ENCODE peak calls at places on chromosomes 16 and 17, in five cellular contexts. S is PC-3; Q is stomach; P is naive thymus-derived CD4-positive, alpha-beta T cell; J is effector memory CD4-positive, alpha-beta T cell. F is an unnamed sample.

GRCh38 chr17:78748730-78749317 is 33.2 kb downstream of the CYTH1 start:
- DNase-seq in J (peak; percentile 67), P (peak; percentile 93), S (peak; percentile 58), Q (peak; percentile 62), F (peak; percentile 77)

GRCh38 chr17:17236295-17237025 is 508 bp downstream of the FLCN start:
- DNase-seq in Q (no peak), J (no peak), P (no peak), S (peak; percentile 36), F (peak; percentile 66)

GRCh38 chr16:71848622-71849021 is 2.8 kb downstream of the ATXN1L start:
- DNase-seq in P (no peak), J (no peak), Q (no peak), S (no peak), F (no peak)

GRCh38 chr16:3458278-3458851 is 14.9 kb downstream of the NAA60 start:
- DNase-seq in J (no peak), Q (no peak), S (peak; percentile 11), P (no peak), F (peak; percentile 68)

GRCh38 chr17:57352658-57353057 is 96.3 kb downstream of the MSI2 start:
- DNase-seq in S (no peak), Q (no peak), J (no peak), P (no peak), F (no peak)

GRCh38 chr16:1621851-1622250 is 9.7 kb downstream of the CRAMP1 start:
- DNase-seq in Q (no peak), S (no peak), P (no peak), J (no peak), F (no peak)

GRCh38 chr16:4593069-4593468 is 21.6 kb downstream of the UBALD1 start:
- DNase-seq in Q (no peak), P (no peak), S (no peak), J (no peak), F (no peak)

GRCh38 chr16:54936979-54937672 is 6.5 kb downstream of the IRX5 start:
- DNase-seq in P (no peak), S (no peak), J (no peak), Q (no peak), F (no peak)

GRCh38 chr17:75047398-75048098 is 523 bp downstream of the KCTD2 start:
- DNase-seq in Q (no peak), J (no peak), P (peak; percentile 18), S (no peak), F (peak; percentile 60)

GRCh38 chr16:22614271-22614947 is 103.7 kb downstream of the NPIPB5 start:
- DNase-seq in J (no peak), P (no peak), S (peak; percentile 32), Q (no peak), F (no peak)

GRCh38 chr17:2176484-2177175 is 121.7 kb downstream of the HIC1 start:
- DNase-seq in S (no peak), J (no peak), P (no peak), Q (no peak), F (no peak)

GRCh38 chr16:50318796-50319578 is 49.8 kb downstream of the BRD7 start:
- DNase-seq in J (no peak), Q (no peak), P (peak; percentile 13), S (peak; percentile 10), F (no peak)

GRCh38 chr16:65904361-65904760 is 462.1 kb upstream of the CDH5 start:
- DNase-seq in S (peak; percentile 5), Q (no peak), P (no peak), J (no peak), F (no peak)

GRCh38 chr16:82344157-82344556 is 174.1 kb upstream of the MPHOSPH6 start:
- DNase-seq in Q (peak; percentile 55), S (peak; percentile 10), J (no peak), P (no peak), F (no peak)

GRCh38 chr17:31489295-31490018 is 98.0 kb downstream of the RAB11FIP4 start:
- DNase-seq in S (peak; percentile 6), Q (peak; percentile 92), J (no peak), P (peak; percentile 45), F (peak; percentile 85)

GRCh38 chr17:60356947-60357346 is 35.0 kb downstream of the USP32 start:
- DNase-seq in S (no peak), J (no peak), P (no peak), Q (no peak), F (no peak)

GRCh38 chr17:68097161-68097805 is 61.7 kb downstream of the KPNA2 start:
- DNase-seq in J (no peak), Q (no peak), S (no peak), P (no peak), F (no peak)

GRCh38 chr16:65032397-65032796 is 89.5 kb downstream of the CDH11 start:
- DNase-seq in P (no peak), S (no peak), J (no peak), Q (no peak), F (no peak)

GRCh38 chr16:14375132-14375491 is 254.9 kb downstream of the PARN start:
- DNase-seq in S (no peak), J (no peak), Q (no peak), P (no peak), F (no peak)

GRCh38 chr17:32355649-32356377 is 5.9 kb downstream of the ZNF207 start:
- DNase-seq in P (no peak), J (no peak), S (no peak), Q (no peak), F (no peak)

GRCh38 chr17:74361613-74362391 is at the start of gene BTBD17:
- DNase-seq in S (peak; percentile 68), J (no peak), P (no peak), Q (peak; percentile 64), F (peak; percentile 65)

GRCh38 chr17:2087597-2088211 is 32.8 kb downstream of the HIC1 start:
- DNase-seq in Q (no peak), S (no peak), P (no peak), J (peak; percentile 16), F (no peak)

GRCh38 chr17:1390422-1391367 is 9.3 kb downstream of the YWHAE start:
- DNase-seq in J (no peak), P (no peak), Q (no peak), S (no peak), F (no peak)

GRCh38 chr17:80997471-80998387 is 6.1 kb downstream of the CHMP6 start:
- DNase-seq in S (peak; percentile 83), P (no peak), J (no peak), Q (no peak), F (no peak)

GRCh38 chr17:73156887-73157870 is 7.6 kb upstream of the SSTR2 start:
- DNase-seq in P (no peak), J (no peak), S (no peak), Q (no peak), F (no peak)

GRCh38 chr17:45043813-45044540 is 7.5 kb downstream of the DCAKD start:
- DNase-seq in Q (no peak), J (no peak), S (no peak), P (no peak), F (peak; percentile 27)

GRCh38 chr17:37769050-37769449 is 24.2 kb upstream of the HNF1B start:
- DNase-seq in J (no peak), Q (no peak), P (no peak), S (no peak), F (no peak)

GRCh38 chr17:67830440-67830839 is 5.1 kb downstream of the BPTF start:
- DNase-seq in Q (no peak), P (no peak), J (no peak), S (peak; percentile 0), F (no peak)

GRCh38 chr17:3015890-3016289 is 47.5 kb downstream of the OR1D5 start:
- DNase-seq in J (no peak), P (no peak), S (peak; percentile 48), Q (no peak), F (no peak)

GRCh38 chr17:27980035-27980434 is 62.4 kb upstream of the NLK start:
- DNase-seq in J (no peak), Q (no peak), P (no peak), S (peak; percentile 82), F (no peak)

GRCh38 chr16:46949216-46949892 is 24.1 kb downstream of the DNAJA2 start:
- DNase-seq in P (no peak), J (no peak), S (no peak), Q (peak; percentile 21), F (no peak)

GRCh38 chr16:68300736-68301459 is 9.8 kb downstream of the SLC7A6OS start:
- DNase-seq in J (no peak), S (no peak), P (no peak), Q (no peak), F (no peak)

DNA sequence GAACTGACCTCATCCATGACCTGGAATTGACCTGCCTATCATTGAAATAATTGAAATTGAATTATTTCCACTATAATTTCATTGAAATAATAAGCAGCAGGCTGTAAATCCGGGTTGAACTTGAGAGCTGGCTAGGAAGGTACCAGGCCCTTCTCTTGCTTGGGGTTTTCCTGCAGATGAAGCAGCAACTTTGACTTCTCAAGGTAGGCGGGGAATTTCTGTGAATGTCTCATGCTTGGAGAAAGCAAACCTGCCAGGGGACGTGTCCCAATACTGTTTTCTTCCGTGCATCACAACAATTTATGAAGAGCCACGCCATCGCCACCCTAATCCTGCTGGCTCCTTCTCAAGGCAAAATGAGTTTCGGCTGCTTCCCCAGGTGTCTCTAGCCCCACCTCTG is 97.5 kb upstream of the XYLT1 start:
- DNase-seq in S (no peak), J (no peak), P (no peak), Q (no peak), F (no peak)
- H3K4me1 ChIP-seq in S (no peaks in the 10 kb centered on the region), J (no peaks in the 10 kb centered on the region), P (no peaks in the 10 kb centered on the region), Q (no peaks in the 10 kb centered on the region), F (no peaks in the 10 kb centered on the region)

GRCh38 chr17:40069751-40070643 is 7.2 kb downstream of the THRA start:
- DNase-seq in J (peak; percentile 43), Q (peak; percentile 78), S (peak; percentile 25), P (peak; percentile 39), F (no peak)
- H3K4me3 ChIP-seq in J (peak overlapping the region; percentile 57), Q (peak overlapping the region; percentile 29), S (no peak overlapping the region), P (peak overlapping the region; percentile 45), F (no peak overlapping the region)

DNA sequence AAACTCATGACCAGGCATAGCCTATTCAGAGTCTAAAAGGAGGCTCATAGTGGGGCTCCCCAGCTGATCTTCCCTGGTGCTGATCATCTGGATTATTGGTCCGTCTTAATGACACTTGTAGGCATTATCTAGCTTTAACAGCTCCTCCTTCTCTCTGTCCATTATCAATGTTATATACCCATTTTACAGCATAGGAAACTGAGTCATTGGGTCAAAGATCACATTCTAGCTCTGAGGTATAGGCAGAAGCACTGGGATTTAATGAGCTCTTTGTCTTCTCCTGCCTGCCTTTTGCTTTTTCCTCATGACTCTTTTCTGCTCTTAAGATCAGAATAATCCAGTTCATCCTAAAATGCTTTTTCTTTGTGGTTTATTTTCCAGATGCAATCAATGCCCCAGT is 756 bp downstream of the CCL2 start:
- DNase-seq in J (no peak), P (no peak), Q (no peak), S (no peak), F (no peak)
- H3K4me1 ChIP-seq in J (no peaks in the 10 kb centered on the region), P (no peaks in the 10 kb centered on the region), Q (peaks cover 51% of the 10 kb centered on the region), S (no peaks in the 10 kb centered on the region), F (peaks cover 4% of the 10 kb centered on the region)

DNA sequence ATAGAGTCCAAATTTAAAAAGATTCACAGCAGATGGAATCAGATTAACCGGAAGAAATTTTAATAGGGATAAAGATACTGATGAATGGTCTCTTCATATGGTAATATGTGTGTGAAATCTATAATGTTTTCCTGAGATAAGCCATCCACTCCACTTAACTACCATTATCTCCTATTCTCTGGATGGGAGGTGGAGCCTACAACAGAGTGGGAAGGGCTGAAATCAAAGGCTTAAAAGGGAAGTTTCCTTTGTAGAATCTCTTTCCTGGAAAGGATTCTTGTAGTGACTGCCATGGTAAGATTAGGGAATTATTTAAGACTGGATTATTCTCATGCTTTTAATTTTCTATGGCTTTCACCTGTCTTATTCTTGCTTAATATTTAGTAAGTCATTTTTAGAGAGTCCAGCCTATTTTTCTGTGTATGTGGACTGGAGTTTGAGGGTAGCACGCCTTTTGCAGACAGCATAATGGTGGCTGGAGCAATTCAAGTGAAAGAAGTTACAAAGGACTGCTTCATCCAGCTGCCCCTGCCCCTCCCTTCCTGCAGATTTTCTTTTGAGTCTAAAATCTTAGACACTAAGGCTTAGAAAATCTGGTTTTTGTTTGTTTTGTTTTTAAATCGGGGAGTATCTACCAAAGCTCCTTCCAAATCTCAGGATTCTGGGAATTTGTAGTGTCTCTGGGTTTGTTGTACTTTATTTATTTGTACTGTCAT is 26.5 kb downstream of the KAT7 start:
- DNase-seq in J (no peak), Q (no peak), P (no peak), S (no peak), F (no peak)
- H3K4me3 ChIP-seq in J (no peak overlapping the region), Q (no peak overlapping the region), P (no peak overlapping the region), S (no peak overlapping the region), F (no peak overlapping the region)

F was measured in right lobe of liver.